ENCODE peak calls at places on chromosomes 3 and 15, in ten cellular contexts. F is astrocyte of the spinal cord, X is mammary epithelial cell, U is tibial nerve, R is lower leg skin, Z is lower lobe of right lung, M is heart right ventricle, J is endothelial cell of umbilical vein, I is right lobe of liver, P is A549. V is an unnamed sample.

GRCh38 chr3:27458929-27459328 is 25.3 kb downstream of the SLC4A7 start:
- DNase-seq in F (no peak), X (no peak), U (no peak), R (no peak), Z (no peak), M (no peak), J (no peak), I (no peak), P (no peak), V (no peak)

GRCh38 chr15:40436892-40437753 is 3.6 kb upstream of the BAHD1 start:
- DNase-seq in F (no peak), X (no peak), U (no peak), R (no peak), Z (no peak), M (no peak), J (no peak), I (no peak), P (no peak), V (no peak)

GRCh38 chr3:194475978-194476377 is 10.8 kb downstream of the ATP13A3 start:
- DNase-seq in F (no peak), X (no peak), U (no peak), R (no peak), Z (no peak), M (no peak), J (peak), I (no peak), P (no peak), V (no peak)

GRCh38 chr15:49675051-49675450 is 54.2 kb downstream of the DTWD1 start:
- DNase-seq in F (peak), X (peak), U (no peak), R (no peak), Z (no peak), M (no peak), J (peak), I (no peak), P (peak), V (peak)

GRCh38 chr3:129001817-129002572 is 891 bp downstream of the EFCC1 start:
- DNase-seq in F (no peak), X (no peak), U (no peak), R (no peak), Z (no peak), M (no peak), J (peak), I (no peak), P (no peak), V (no peak)

GRCh38 chr3:141049681-141050080 is 1.5 kb upstream of the SPSB4 start:
- DNase-seq in F (no peak), X (no peak), U (no peak), R (no peak), Z (no peak), M (no peak), J (no peak), I (no peak), P (peak), V (no peak)

GRCh38 chr3:138187296-138188012 is at the start of gene ARMC8:
- DNase-seq in F (peak), X (peak), U (peak), R (peak), Z (peak), M (peak), J (no peak), I (peak), P (peak), V (peak)

GRCh38 chr3:171862993-171863521 is 19.9 kb downstream of the TMEM212 start:
- DNase-seq in F (peak), X (no peak), U (no peak), R (no peak), Z (no peak), M (no peak), J (peak), I (no peak), P (no peak), V (no peak)

GRCh38 chr3:119463171-119464169 is at the start of gene TMEM39A:
- DNase-seq in F (peak), X (peak), U (peak), R (peak), Z (peak), M (peak), J (peak), I (peak), P (peak), V (peak)
- TF ChIP-seq CTCF in F (no peak), X (no peak), U (peak), R (no peak), Z (peak), M (no peak), J (no peak), I (peak), P (no peak), V (no peak)

GRCh38 chr3:197490098-197490497 is 65.7 kb downstream of the BDH1 start:
- DNase-seq in F (peak), X (peak), U (no peak), R (no peak), Z (peak), M (no peak), J (peak), I (no peak), P (peak), V (no peak)
- H3K4me3 ChIP-seq in F (no peak), X (no peak), U (no peak), R (no peak), Z (no peak), M (no peak), J (no peak), I (no peak), P (no peak), V (no peak)

GRCh38 chr3:197796087-197796486 is 5.0 kb downstream of the LRCH3 start:
- DNase-seq in F (no peak), X (no peak), U (no peak), R (no peak), Z (no peak), M (no peak), J (no peak), I (no peak), P (no peak), V (no peak)

GRCh38 chr3:197800379-197800778 is 9.3 kb downstream of the LRCH3 start:
- DNase-seq in F (no peak), X (no peak), U (no peak), R (no peak), Z (no peak), M (no peak), J (no peak), I (no peak), P (no peak), V (no peak)

GRCh38 chr3:197798863-197799262 is 7.8 kb downstream of the LRCH3 start:
- DNase-seq in F (no peak), X (no peak), U (no peak), R (no peak), Z (no peak), M (no peak), J (no peak), I (no peak), P (no peak), V (no peak)

GRCh38 chr3:197802505-197803459 is 11.7 kb downstream of the LRCH3 start:
- DNase-seq in F (no peak), X (no peak), U (no peak), R (no peak), Z (no peak), M (no peak), J (no peak), I (no peak), P (no peak), V (no peak)

DNA sequence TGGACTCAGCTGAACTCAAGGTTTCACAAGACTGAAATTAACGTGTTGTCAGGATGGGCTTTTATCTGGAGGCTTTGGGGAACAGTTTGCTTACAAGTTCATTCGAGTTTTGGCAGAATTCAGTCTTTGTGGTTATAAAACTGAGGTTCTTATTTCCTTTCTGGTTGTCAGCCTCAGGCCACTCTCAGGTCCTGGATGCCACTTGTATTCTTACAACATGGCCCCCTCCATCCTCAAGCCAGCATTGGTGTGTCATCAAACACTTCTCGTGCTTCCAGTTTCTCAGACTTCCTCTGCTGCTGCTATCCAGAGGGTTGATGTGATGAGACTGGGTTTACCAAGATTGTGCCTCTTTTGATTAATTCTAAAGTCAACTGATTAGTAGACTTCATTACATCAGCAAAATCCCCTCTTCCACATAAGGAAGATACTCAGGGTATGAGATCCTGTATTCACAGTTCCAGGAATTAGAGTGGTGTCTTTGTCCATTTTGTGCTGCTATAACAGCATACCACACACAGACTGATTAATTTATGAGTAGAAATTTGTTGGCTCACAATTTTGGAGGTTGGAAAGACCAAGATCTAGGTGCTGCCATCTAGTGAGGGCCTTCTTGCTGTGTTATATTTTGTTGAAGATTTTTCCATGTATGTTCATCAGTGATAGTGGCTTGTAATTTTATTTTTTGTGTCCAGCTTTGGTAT is 10.9 kb downstream of the LRCH3 start:
- DNase-seq in F (no peak), X (peak), U (peak), R (no peak), Z (no peak), M (no peak), J (peak), I (no peak), P (no peak), V (no peak)
- TF ChIP-seq CTCF in F (peak), X (peak), U (no peak), R (no peak), Z (peak), M (peak), J (peak), I (peak), P (peak), V (peak)

GRCh38 chr3:186785517-186786018 is 2.2 kb downstream of the EIF4A2 start:
- DNase-seq in F (no peak), X (no peak), U (no peak), R (no peak), Z (no peak), M (no peak), J (no peak), I (no peak), P (no peak), V (no peak)

GRCh38 chr3:186784820-186785516 is 1.6 kb downstream of the EIF4A2 start:
- DNase-seq in F (no peak), X (no peak), U (no peak), R (no peak), Z (no peak), M (no peak), J (no peak), I (no peak), P (no peak), V (no peak)

GRCh38 chr3:186788482-186789370 is 5.3 kb downstream of the EIF4A2 start:
- DNase-seq in F (no peak), X (no peak), U (no peak), R (no peak), Z (no peak), M (no peak), J (no peak), I (no peak), P (no peak), V (no peak)

GRCh38 chr3:186787642-186788481 is 4.5 kb downstream of the EIF4A2 start:
- DNase-seq in F (no peak), X (no peak), U (no peak), R (no peak), Z (no peak), M (no peak), J (no peak), I (no peak), P (no peak), V (no peak)

DNA sequence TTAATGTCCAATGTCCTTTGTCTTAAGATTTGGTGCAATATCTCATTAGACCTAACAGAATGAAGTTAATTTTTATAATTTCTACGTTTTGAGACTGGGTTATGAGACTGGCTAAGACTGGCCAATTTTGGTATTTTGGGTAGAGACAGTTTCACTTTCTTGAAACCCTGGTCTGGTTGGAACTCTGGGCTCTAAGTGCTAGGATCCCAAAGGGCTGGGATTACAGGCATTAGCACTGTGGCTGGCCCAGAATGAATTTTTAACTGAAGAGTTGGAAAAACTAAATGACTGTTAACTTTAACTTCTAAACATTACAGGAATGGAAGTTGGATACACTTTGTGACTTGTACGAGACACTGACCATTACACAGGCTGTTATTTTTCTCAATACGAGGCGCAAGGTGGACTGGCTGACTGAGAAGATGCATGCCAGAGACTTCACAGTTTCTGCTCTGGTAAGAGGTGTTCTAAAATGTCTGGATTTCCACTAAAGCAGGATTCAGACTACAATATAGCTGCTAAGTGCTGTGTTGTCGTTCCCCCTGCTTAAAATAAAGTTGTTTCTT is 3.5 kb downstream of the EIF4A2 start:
- DNase-seq in F (no peak), X (no peak), U (no peak), R (no peak), Z (no peak), M (no peak), J (no peak), I (no peak), P (no peak), V (no peak)
- H3K4me3 ChIP-seq in F (peak), X (peak), U (no peak), R (no peak), Z (peak), M (no peak), J (peak), I (no peak), P (peak), V (peak)

GRCh38 chr3:139319428-139320402 is 24.1 kb upstream of the MRPS22 start:
- DNase-seq in F (no peak), X (no peak), U (no peak), R (no peak), Z (no peak), M (no peak), J (peak), I (no peak), P (no peak), V (no peak)
- TF ChIP-seq CTCF in F (peak), X (peak), U (no peak), R (no peak), Z (peak), M (peak), J (peak), I (peak), P (no peak), V (peak)

GRCh38 chr3:131957980-131958379 is 76.8 kb downstream of the CPNE4 start:
- DNase-seq in F (no peak), X (no peak), U (no peak), R (no peak), Z (no peak), M (no peak), J (no peak), I (no peak), P (no peak), V (no peak)

GRCh38 chr3:131957511-131957910 is 77.3 kb downstream of the CPNE4 start:
- DNase-seq in F (peak), X (no peak), U (no peak), R (no peak), Z (no peak), M (no peak), J (no peak), I (no peak), P (no peak), V (no peak)

GRCh38 chr3:131960324-131960723 is 74.5 kb downstream of the CPNE4 start:
- DNase-seq in F (peak), X (peak), U (no peak), R (no peak), Z (no peak), M (no peak), J (no peak), I (no peak), P (no peak), V (no peak)
- H3K4me3 ChIP-seq in F (no peak), X (no peak), U (no peak), R (no peak), Z (no peak), M (no peak), J (no peak), I (no peak), P (no peak), V (no peak)

DNA sequence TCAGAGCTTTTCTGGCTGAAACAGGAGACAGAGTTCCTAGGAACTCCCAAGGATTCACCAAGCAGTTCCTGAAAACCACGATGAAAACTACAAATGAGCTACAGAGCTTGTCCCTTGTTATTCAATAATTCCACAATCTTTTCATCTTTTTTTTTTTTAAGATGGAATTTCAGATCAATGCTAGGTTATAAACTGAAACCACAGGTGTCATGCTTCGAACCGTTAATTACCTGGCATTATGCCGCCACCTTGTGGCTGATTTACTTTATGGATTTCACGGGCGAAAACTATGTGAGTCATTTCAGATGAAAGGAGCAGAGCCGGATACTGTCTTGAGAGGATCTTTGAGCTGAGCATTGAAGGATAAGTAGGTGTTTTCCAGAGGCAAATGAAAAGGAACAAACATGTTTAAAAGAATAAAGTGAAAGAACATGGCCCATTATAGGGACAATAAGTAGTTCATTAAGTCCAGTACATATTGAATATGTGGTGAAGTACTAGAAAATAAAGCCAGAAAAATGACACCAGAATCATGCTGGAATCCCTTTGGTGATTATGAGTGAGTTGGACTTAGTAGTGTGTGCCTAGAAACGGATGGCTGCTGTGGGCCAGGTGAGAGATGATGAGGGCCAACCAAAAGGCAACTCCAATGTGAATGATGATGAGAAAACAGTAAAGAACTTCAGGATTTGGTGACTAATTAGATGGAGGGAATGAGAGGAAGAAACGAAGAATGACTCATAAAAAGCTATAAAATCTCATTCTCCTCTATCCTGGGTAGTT is 3.5 kb downstream of the CRYGS start:
- DNase-seq in F (peak), X (peak), U (peak), R (peak), Z (no peak), M (no peak), J (peak), I (peak), P (peak), V (peak)
- TF ChIP-seq CTCF in F (peak), X (peak), U (peak), R (no peak), Z (peak), M (peak), J (peak), I (peak), P (peak), V (peak)

GRCh38 chr3:114847564-114847963 is 299.5 kb downstream of the ZBTB20 start:
- DNase-seq in F (no peak), X (no peak), U (no peak), R (no peak), Z (no peak), M (no peak), J (no peak), I (peak), P (no peak), V (no peak)

GRCh38 chr3:114848643-114849350 is 298.3 kb downstream of the ZBTB20 start:
- DNase-seq in F (no peak), X (no peak), U (no peak), R (no peak), Z (no peak), M (no peak), J (no peak), I (no peak), P (no peak), V (no peak)

GRCh38 chr3:114852974-114853373 is 294.1 kb downstream of the ZBTB20 start:
- DNase-seq in F (no peak), X (no peak), U (no peak), R (no peak), Z (no peak), M (no peak), J (no peak), I (no peak), P (no peak), V (no peak)

GRCh38 chr3:114848087-114848486 is 299.0 kb downstream of the ZBTB20 start:
- DNase-seq in F (no peak), X (no peak), U (no peak), R (no peak), Z (no peak), M (no peak), J (peak), I (peak), P (no peak), V (no peak)

GRCh38 chr3:114850913-114851312 is 296.2 kb downstream of the ZBTB20 start:
- DNase-seq in F (no peak), X (peak), U (no peak), R (no peak), Z (no peak), M (no peak), J (no peak), I (no peak), P (no peak), V (peak)
- H3K4me3 ChIP-seq in F (no peak), X (no peak), U (no peak), R (no peak), Z (no peak), M (no peak), J (no peak), I (no peak), P (no peak), V (no peak)

DNA sequence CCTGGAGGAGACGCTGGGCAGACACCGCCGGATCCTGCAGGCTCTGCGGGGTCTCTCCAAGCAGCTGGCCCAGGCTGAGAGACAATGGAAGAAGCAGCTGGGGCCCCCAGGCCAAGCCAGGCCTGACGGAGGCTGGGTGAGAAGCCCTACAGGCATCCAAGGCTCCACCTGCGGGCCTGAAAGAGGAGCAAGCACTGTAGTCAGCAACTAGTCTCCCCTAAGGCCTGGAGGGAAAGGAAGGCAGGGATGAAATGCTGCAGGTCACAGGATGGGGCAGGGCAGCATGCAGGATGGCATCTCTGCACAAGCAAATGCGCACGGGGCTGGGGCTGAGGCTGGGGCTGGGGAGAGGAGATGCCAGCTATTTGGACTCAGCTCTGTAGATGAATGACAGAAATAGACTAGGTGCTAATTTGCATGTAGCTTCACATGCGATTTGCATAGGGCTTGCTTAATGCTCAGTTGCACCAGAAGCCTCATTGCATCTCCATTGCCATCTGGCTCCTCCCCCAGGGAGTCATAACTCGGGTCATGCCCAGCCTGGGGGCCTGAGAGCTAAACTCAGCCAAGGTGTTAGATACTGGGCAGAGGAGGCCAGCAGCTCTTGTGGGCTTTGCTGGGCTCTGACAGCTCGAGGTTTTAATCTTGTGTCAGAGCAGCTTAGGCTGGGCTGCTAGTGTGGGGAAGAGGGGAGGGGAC is 5.2 kb upstream of the CPLX3 start:
- DNase-seq in F (no peak), X (peak), U (no peak), R (no peak), Z (no peak), M (no peak), J (no peak), I (no peak), P (no peak), V (no peak)
- TF ChIP-seq CTCF in F (no peak), X (no peak), U (no peak), R (no peak), Z (no peak), M (no peak), J (no peak), I (no peak), P (no peak), V (no peak)